ENCODE peak calls at places on chromosomes 7 and 10, in ten cellular contexts. L is brain microvascular endothelial cell; A is PC-3; G is aorta; D is AG04450; N is WERI-Rb-1; Z is fibroblast of lung; R is mesendoderm; Q is CD8-positive, alpha-beta T cell; M is IMR-90. W is an unnamed sample. For H3K27me3, the result is how much of the 10 kb centered on the place peaks cover.

GRCh38 chr10:131829156-131829930 is 71.5 kb upstream of the PPP2R2D start:
- DNase-seq in Q (no peak), M (no peak), Z (no peak), A (no peak), N (no peak), L (no peak), R (no peak), G (peak), D (no peak), W (no peak)

GRCh38 chr10:15595260-15595659 is 124.5 kb downstream of the ITGA8 start:
- DNase-seq in N (no peak), L (no peak), Q (no peak), Z (no peak), R (no peak), A (no peak), D (no peak), G (no peak), M (no peak), W (no peak)

GRCh38 chr7:11341285-11341944 is 367.7 kb downstream of the PHF14 start:
- DNase-seq in Z (peak), M (no peak), G (no peak), N (peak), Q (no peak), R (peak), D (no peak), L (peak), A (peak), W (no peak)

GRCh38 chr10:89427629-89428028 is 13.3 kb downstream of the IFIT5 start:
- DNase-seq in L (peak), M (peak), G (no peak), A (peak), D (peak), N (no peak), Q (no peak), R (no peak), Z (peak), W (no peak)

GRCh38 chr7:138033241-138033640 is 31.4 kb upstream of the CREB3L2 start:
- DNase-seq in Z (no peak), M (no peak), G (no peak), A (no peak), N (no peak), R (peak), Q (no peak), D (no peak), L (no peak), W (no peak)

GRCh38 chr7:111841596-111842209 is 279.4 kb upstream of the IMMP2L start:
- DNase-seq in M (no peak), R (no peak), G (no peak), Z (no peak), D (no peak), A (no peak), L (no peak), Q (no peak), N (no peak), W (no peak)

GRCh38 chr7:96729795-96730194 is 20.1 kb upstream of the SEM1 start:
- DNase-seq in D (no peak), L (no peak), N (no peak), Q (no peak), Z (no peak), A (peak), M (no peak), G (no peak), R (no peak), W (no peak)

GRCh38 chr10:91629715-91630549 is 2.9 kb downstream of the PPP1R3C start:
- DNase-seq in D (no peak), A (no peak), Q (no peak), M (no peak), L (no peak), R (no peak), G (no peak), Z (peak), N (no peak), W (no peak)

GRCh38 chr10:109474817-109475216 is 448.5 kb downstream of the XPNPEP1 start:
- DNase-seq in D (no peak), N (no peak), Z (no peak), G (no peak), A (no peak), R (peak), Q (no peak), L (no peak), M (no peak), W (peak)

GRCh38 chr7:142150869-142151268 is 39.4 kb downstream of the MGAM2 start:
- DNase-seq in D (no peak), R (no peak), M (no peak), Q (no peak), L (no peak), G (no peak), Z (no peak), A (no peak), N (no peak), W (no peak)

GRCh38 chr10:28768227-28768626 is 90.9 kb downstream of the BAMBI start:
- DNase-seq in M (no peak), Q (no peak), L (no peak), R (no peak), D (no peak), Z (no peak), N (no peak), A (no peak), G (no peak), W (no peak)

GRCh38 chr10:22622242-22622806 is 92.1 kb downstream of the PIP4K2A start:
- DNase-seq in D (no peak), R (no peak), Z (no peak), A (no peak), M (no peak), Q (no peak), G (no peak), N (no peak), L (no peak), W (no peak)

GRCh38 chr7:106773228-106773627 is 91.9 kb upstream of the PIK3CG start:
- DNase-seq in A (peak), L (no peak), N (no peak), M (no peak), Z (no peak), Q (no peak), G (no peak), R (peak), D (no peak), W (no peak)

GRCh38 chr10:84837041-84837766 is 508.8 kb downstream of the CCSER2 start:
- DNase-seq in N (no peak), M (no peak), D (no peak), A (no peak), Q (no peak), Z (no peak), G (no peak), R (no peak), L (no peak), W (no peak)

GRCh38 chr10:86178401-86179142 is 188.0 kb downstream of the GRID1 start:
- DNase-seq in A (no peak), Z (no peak), M (no peak), R (peak), Q (no peak), L (no peak), D (no peak), G (no peak), N (peak), W (peak)

GRCh38 chr10:121080324-121080807 is 229.2 kb downstream of the WDR11 start:
- DNase-seq in M (no peak), L (no peak), A (no peak), R (peak), N (peak), Q (no peak), Z (no peak), G (no peak), D (no peak), W (no peak)

GRCh38 chr7:2109936-2110585 is 122.7 kb downstream of the MAD1L1 start:
- DNase-seq in N (peak), R (peak), A (peak), G (no peak), Q (no peak), Z (peak), M (peak), D (peak), L (peak), W (no peak)

GRCh38 chr7:57774300-57774699 is 324.3 kb downstream of the ZNF716 start:
- DNase-seq in Q (no peak), D (no peak), G (no peak), L (no peak), R (no peak), Z (no peak), N (no peak), M (no peak), A (no peak), W (no peak)

GRCh38 chr7:155959894-155960293 is 147.6 kb upstream of the SHH start:
- DNase-seq in N (no peak), Q (no peak), L (peak), Z (no peak), G (no peak), M (no peak), A (peak), R (no peak), D (no peak), W (peak)

GRCh38 chr10:51269816-51270215 is 195.5 kb downstream of the PRKG1 start:
- DNase-seq in L (peak), Q (no peak), G (no peak), A (peak), D (peak), R (no peak), M (peak), N (no peak), Z (peak), W (no peak)

GRCh38 chr7:137546671-137547070 is 203.1 kb upstream of the PTN start:
- DNase-seq in L (peak), A (no peak), M (peak), D (no peak), G (no peak), N (no peak), R (no peak), Q (no peak), Z (peak), W (no peak)

GRCh38 chr7:82859106-82859850 is 303.4 kb downstream of the PCLO start:
- DNase-seq in Z (no peak), L (peak), G (no peak), A (no peak), D (no peak), R (peak), Q (no peak), M (peak), N (no peak), W (no peak)

GRCh38 chr7:50791363-50791762 is 8.7 kb upstream of the GRB10 start:
- DNase-seq in Z (no peak), Q (no peak), N (no peak), R (peak), L (no peak), A (no peak), M (no peak), D (no peak), G (no peak), W (no peak)

GRCh38 chr7:132580277-132580676 is 4.0 kb upstream of the PLXNA4 start:
- DNase-seq in G (no peak), L (no peak), Z (no peak), A (peak), D (no peak), N (no peak), R (peak), Q (no peak), M (no peak), W (peak)

GRCh38 chr10:88062798-88063472 is 199.5 kb downstream of the PTEN start:
- DNase-seq in A (no peak), Q (no peak), L (peak), N (no peak), G (no peak), R (no peak), D (peak), M (peak), Z (peak), W (no peak)

GRCh38 chr7:116339564-116339963 is 129.2 kb downstream of the TES start:
- DNase-seq in A (peak), G (no peak), Q (no peak), M (peak), D (no peak), R (no peak), L (no peak), N (no peak), Z (no peak), W (no peak)

GRCh38 chr7:3754488-3755365 is 453.7 kb downstream of the SDK1 start:
- DNase-seq in Z (peak), M (peak), A (peak), Q (no peak), R (peak), D (peak), N (no peak), G (no peak), L (peak), W (peak)

GRCh38 chr10:104339469-104340098 is 1.3 kb upstream of the ITPRIP start:
- DNase-seq in M (peak), R (no peak), Q (no peak), L (peak), D (no peak), A (peak), N (no peak), Z (peak), G (peak), W (peak)
- H3K4me3 ChIP-seq in M (peak), R (no peak), Q (peak), L (peak), D (peak), A (peak), N (no peak), Z (peak), G (peak), W (peak)

DNA sequence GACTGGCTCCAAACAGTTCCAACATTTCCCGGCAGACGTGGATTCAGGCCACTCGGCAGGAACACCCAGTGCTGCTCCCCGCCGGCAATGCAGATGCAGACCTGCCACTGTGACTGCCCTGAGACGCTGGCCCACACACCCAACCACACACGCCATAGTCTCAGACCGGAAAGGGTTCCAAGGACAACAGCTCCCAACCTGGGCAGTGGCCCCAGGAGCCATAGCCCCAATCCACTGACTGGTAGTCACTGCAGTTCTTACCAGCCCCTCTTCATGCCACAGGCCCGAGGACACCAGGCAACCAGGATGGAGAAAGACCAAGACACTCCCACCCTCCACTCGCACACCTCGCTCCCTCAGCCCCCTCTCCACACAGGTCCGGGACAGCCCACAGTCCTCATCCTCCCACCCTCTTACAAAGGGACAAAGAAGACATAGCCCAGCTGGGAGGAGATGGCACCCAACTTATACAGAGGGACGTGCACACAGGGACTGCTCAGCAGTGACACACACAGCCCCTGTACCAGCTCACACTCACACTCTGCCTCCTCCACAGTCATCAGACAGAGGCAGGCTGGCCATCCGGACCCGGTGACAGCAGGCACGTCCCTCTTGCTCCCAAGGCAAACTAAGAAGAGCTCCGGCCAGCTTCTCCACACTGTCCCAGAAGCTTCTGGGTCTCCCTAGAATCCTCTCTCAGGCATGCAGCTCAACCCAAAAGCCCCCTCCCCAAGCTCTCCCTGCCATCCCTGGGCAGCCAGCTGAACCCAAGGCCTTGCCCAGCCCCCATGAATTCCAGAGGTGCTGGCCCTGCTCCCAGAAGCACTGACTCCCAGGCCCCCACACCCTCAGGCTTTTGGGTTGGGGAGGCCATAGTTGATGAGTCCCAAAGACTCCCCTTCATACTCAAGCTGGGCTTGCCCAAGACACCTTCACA is 24.8 kb downstream of the KCNH2 start:
- DNase-seq in Q (no peak), N (no peak), G (peak), Z (no peak), L (no peak), D (no peak), M (no peak), A (no peak), R (no peak), W (peak)
- H3K27me3 ChIP-seq in Q (under half), N (under half), G (under half), Z (under half), L (under half), D (under half), M (under half), A (under half), R (under half), W (under half)

DNA sequence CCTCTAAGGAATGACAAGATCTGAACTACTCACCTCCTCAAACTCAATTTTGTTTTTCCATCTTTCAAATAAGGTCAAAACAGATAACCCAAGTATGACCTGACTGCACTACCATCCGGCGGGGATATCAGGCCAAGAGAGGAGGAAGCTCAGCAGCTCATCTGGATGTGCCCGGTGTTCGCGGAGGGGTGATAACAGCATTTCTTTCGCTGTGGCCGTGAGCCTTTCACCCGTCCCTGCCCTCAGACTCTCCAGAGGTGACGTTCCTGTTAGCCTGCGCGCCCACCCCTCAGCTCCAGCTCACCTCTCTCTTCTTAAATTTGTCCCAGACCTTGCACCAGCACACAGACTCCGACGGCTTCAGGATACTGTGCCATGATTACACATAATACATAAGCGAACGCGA is 526 bp downstream of the ZNF248 start:
- DNase-seq in N (peak), Q (peak), L (peak), G (peak), R (peak), A (peak), Z (peak), D (no peak), M (no peak), W (peak)
- H3K4me3 ChIP-seq in N (peak), Q (peak), L (peak), G (peak), R (peak), A (peak), Z (peak), D (peak), M (peak), W (peak)

DNA sequence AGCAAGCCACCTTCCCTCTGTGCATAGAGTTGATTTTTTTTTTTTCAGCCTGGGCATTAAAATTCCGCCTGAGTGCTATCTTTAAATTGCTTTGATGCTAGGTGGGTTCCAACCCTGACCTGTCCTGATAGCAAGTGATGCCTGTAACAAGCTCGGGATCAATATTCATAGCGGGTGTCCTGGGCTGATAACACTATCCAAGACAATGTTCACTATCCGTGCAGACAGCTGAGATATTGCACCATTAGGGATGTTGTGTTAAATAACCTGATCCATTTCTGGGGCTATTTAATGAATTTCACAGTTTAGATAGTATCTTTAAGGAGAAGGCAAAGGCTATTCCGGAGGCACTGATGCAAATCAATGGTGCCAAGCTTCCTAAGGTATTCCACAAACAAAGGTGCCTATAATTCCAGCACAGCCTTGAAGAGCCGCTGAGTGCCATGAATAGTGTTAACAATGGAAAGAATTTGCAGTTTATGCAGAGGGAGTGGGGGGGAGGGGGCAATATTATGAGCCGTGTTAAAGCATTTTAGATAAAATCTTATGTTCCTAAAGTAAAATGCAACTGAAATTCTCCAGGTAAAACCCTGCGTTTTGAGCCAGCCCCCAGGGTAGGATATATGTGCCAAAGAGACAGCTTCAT is 4.3 kb upstream of the NKX1-2 start:
- DNase-seq in A (no peak), Q (no peak), M (no peak), Z (no peak), L (no peak), D (no peak), N (no peak), R (peak), G (no peak), W (no peak)
- H3K27me3 ChIP-seq in A (under half), Q (under half), M (half or more), Z (half or more), L (under half), D (half or more), N (under half), R (under half), G (under half), W (under half)

DNA sequence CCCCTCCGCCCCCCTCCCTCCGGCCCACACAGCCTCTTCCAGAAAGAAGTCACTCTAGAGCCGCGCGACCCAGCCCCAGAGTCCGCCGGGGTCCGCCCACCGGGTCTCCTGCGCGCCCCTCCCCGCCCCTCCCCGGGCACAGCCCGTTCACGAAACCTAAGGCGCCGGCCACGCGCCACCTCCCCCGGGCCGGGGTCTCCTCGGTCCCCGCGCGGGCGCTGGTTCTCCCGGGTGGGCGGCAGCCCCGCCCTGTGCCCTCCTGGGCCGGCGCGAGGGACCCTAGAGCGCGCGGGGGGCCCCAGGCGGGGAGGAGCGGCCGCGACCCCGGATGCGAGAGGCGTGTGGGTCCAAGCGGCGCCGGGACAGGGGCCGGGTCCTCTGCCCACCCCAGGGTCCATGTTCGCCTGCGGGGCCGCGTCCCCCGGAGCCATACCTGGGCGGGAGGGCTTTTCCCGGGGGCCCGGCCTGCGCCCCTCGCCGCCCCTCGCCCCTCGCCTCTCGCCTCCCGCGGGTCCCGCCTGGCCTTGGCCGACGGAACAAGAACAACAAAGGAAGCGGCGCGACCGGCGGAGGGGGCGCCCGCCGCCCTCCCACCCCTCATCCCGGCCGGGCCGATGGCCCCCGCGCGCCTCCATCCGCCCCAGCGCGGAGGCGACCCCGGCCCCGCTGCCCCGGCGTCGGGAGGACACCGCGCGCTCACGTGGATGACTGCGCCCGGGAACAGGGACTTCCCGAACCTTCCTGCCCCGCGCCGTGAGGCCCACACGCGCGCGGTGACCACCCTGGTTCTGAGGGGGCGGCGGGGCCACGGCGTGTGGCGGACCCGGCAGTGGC is 348.0 kb downstream of the DNAJB6 start:
- DNase-seq in N (peak), Q (no peak), D (no peak), M (no peak), G (no peak), Z (no peak), L (no peak), R (no peak), A (no peak), W (peak)
- H3K4me3 ChIP-seq in N (no peak), Q (no peak), D (no peak), M (no peak), G (no peak), Z (no peak), L (no peak), R (no peak), A (no peak), W (peak)

DNA sequence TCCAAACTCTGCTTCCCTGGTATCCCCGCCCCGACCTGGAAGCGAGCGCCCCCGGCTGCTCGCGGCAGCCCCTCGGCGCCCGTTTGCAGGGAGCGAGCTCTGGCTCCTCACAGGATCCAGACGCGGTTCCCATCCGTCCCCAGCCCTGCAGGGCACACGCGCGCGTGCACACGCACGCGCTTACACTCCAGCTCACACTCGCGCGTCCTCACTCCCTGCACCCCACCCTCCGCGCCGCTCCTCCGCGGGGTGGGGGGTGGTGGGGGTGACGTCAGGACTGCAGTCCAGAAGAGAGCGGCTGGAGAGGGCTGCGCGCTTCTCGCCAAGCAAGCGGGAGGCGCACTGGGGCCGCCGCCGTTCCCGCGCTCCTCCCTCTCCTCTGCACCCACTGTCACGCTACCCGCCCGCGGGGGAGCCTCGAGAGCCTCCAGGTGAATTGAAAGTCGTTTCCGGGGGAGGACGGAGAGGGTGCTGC is 255.6 kb downstream of the OTUD1 start:
- DNase-seq in Q (no peak), L (no peak), G (no peak), Z (no peak), A (no peak), R (peak), N (peak), M (no peak), D (no peak), W (peak)
- H3K27me3 ChIP-seq in Q (under half), L (under half), G (under half), Z (under half), A (under half), R (under half), N (under half), M (under half), D (under half), W (half or more)